ENCODE peak calls at places on chromosomes 13 and 19, in seven cellular contexts. C is A549; K is CD4-positive, alpha-beta T cell; R is WTC11; Q is foreskin fibroblast; F is breast epithelium; J is AG04450. T is an unnamed sample.

GRCh38 chr13:109743706-109744453 is 42.5 kb downstream of the IRS2 start:
- DNase-seq in R (no peak), C (peak), J (peak), K (no peak), Q (peak), F (no peak), T (no peak)

GRCh38 chr19:18629166-18630088 is 7.4 kb upstream of the KLHL26 start:
- DNase-seq in F (no peak), R (no peak), J (no peak), C (no peak), Q (peak), K (no peak), T (no peak)

GRCh38 chr13:101058841-101059240 is 357.5 kb downstream of the NALCN start:
- DNase-seq in J (no peak), C (no peak), F (no peak), K (no peak), Q (no peak), R (no peak), T (no peak)

GRCh38 chr13:114222461-114222968 is 12.2 kb upstream of the CDC16 start:
- DNase-seq in F (no peak), K (no peak), J (no peak), Q (no peak), C (no peak), R (no peak), T (no peak)

GRCh38 chr13:29771247-29771646 is 79.2 kb downstream of the UBL3 start:
- DNase-seq in Q (peak), C (no peak), R (no peak), J (no peak), F (no peak), K (no peak), T (peak)

GRCh38 chr19:3224346-3225325 is at the start of gene CELF5:
- DNase-seq in C (peak), K (peak), J (no peak), F (no peak), R (peak), Q (peak), T (peak)

GRCh38 chr13:79901336-79901735 is 420.4 kb downstream of the NDFIP2 start:
- DNase-seq in F (no peak), K (no peak), Q (peak), C (no peak), R (peak), J (no peak), T (no peak)

GRCh38 chr19:11377237-11377636 is 2.8 kb downstream of the SWSAP1 start:
- DNase-seq in F (no peak), Q (peak), K (no peak), C (peak), J (peak), R (no peak), T (peak)

GRCh38 chr13:104593251-104593576 is 1527.0 kb upstream of the SLC10A2 start:
- DNase-seq in F (no peak), J (no peak), R (no peak), K (no peak), C (no peak), Q (no peak), T (no peak)

GRCh38 chr19:52992109-52993004 is 21.4 kb upstream of the ERVV-1 start:
- DNase-seq in K (no peak), F (no peak), Q (peak), C (no peak), R (peak), J (no peak), T (no peak)

GRCh38 chr19:10270616-10271394 is at the start of gene ICAM1:
- DNase-seq in J (no peak), Q (peak), F (peak), C (no peak), R (peak), K (peak), T (peak)

GRCh38 chr13:46810440-46810839 is 13.5 kb upstream of the ESD start:
- DNase-seq in K (no peak), C (no peak), Q (no peak), R (no peak), F (no peak), J (no peak), T (no peak)

GRCh38 chr19:40798997-40799557 is at the start of gene EGLN2:
- DNase-seq in K (peak), R (no peak), F (no peak), J (no peak), C (no peak), Q (no peak), T (peak)

GRCh38 chr19:15129856-15130580 is 22.8 kb downstream of the SYDE1 start:
- DNase-seq in J (no peak), K (no peak), F (no peak), R (no peak), C (no peak), Q (no peak), T (no peak)

GRCh38 chr13:50866817-50867640 is 23.5 kb upstream of the DLEU7 start:
- DNase-seq in R (no peak), F (no peak), K (no peak), J (no peak), Q (no peak), C (no peak), T (no peak)

GRCh38 chr13:49314344-49314882 is 66.7 kb downstream of the CDADC1 start:
- DNase-seq in C (no peak), F (no peak), J (no peak), R (no peak), K (no peak), Q (no peak), T (no peak)

GRCh38 chr13:47437411-47437810 is 540.6 kb upstream of the HTR2A start:
- DNase-seq in K (no peak), F (no peak), C (no peak), R (no peak), Q (peak), J (peak), T (no peak)

GRCh38 chr19:56712609-56713008 is 41.1 kb upstream of the ZNF835 start:
- DNase-seq in F (no peak), J (no peak), C (no peak), K (no peak), R (no peak), Q (no peak), T (no peak)

GRCh38 chr19:56111601-56112312 is 9.3 kb downstream of the ZNF787 start:
- DNase-seq in J (no peak), Q (peak), K (peak), C (no peak), R (no peak), F (no peak), T (peak)

GRCh38 chr19:14683439-14683838 is 6.4 kb upstream of the ZNF333 start:
- DNase-seq in F (no peak), J (no peak), C (no peak), K (no peak), R (no peak), Q (no peak), T (no peak)

GRCh38 chr19:7911509-7912143 is 3.0 kb upstream of the TGFBR3L start:
- DNase-seq in Q (no peak), J (no peak), R (no peak), K (no peak), C (no peak), F (no peak), T (no peak)

GRCh38 chr19:3084943-3085342 is 9.2 kb upstream of the GNA11 start:
- DNase-seq in R (no peak), J (no peak), F (no peak), K (no peak), C (no peak), Q (no peak), T (no peak)

GRCh38 chr13:36788276-36788675 is 30.7 kb upstream of the RFXAP start:
- DNase-seq in Q (peak), C (no peak), F (no peak), J (no peak), K (no peak), R (no peak), T (no peak)

GRCh38 chr19:10820173-10820572 is 15.8 kb downstream of the TMED1 start:
- DNase-seq in K (no peak), C (peak), Q (peak), R (no peak), F (no peak), J (no peak), T (no peak)

GRCh38 chr13:72565893-72566292 is 161.5 kb downstream of the MZT1 start:
- DNase-seq in C (no peak), J (no peak), F (no peak), R (no peak), K (no peak), Q (peak), T (peak)

GRCh38 chr19:38090561-38090960 is 133.5 kb downstream of the DPF1 start:
- DNase-seq in F (no peak), J (no peak), Q (no peak), R (no peak), C (no peak), K (no peak), T (no peak)

GRCh38 chr13:34358811-34359513 is 541.0 kb downstream of the RFC3 start:
- DNase-seq in J (peak), F (no peak), C (no peak), R (no peak), Q (peak), K (no peak), T (no peak)

GRCh38 chr13:76012091-76012721 is 376.1 kb downstream of the LMO7 start:
- DNase-seq in K (no peak), R (no peak), F (no peak), J (no peak), Q (peak), C (no peak), T (no peak)

GRCh38 chr19:50922316-50922853 is 11.2 kb upstream of the KLK4 start:
- DNase-seq in K (peak), Q (peak), J (peak), C (peak), F (peak), R (peak), T (peak)

GRCh38 chr13:97881556-97881955 is 71.9 kb upstream of the IPO5 start:
- DNase-seq in F (no peak), K (no peak), J (no peak), Q (no peak), R (no peak), C (no peak), T (no peak)

GRCh38 chr19:55041627-55042343 is 3.7 kb upstream of the GP6 start:
- DNase-seq in J (no peak), K (no peak), F (no peak), R (no peak), C (no peak), Q (no peak), T (no peak)

GRCh38 chr19:12272980-12273901 is 21.4 kb downstream of the ZNF44 start:
- DNase-seq in R (no peak), J (no peak), K (no peak), F (no peak), C (no peak), Q (no peak), T (no peak)

GRCh38 chr19:17511724-17512573 is 500 bp downstream of the PGLS start:
- DNase-seq in F (peak), R (peak), C (peak), J (peak), K (peak), Q (peak), T (peak)

GRCh38 chr19:32878988-32879387 is 9.4 kb upstream of the SLC7A9 start:
- DNase-seq in J (no peak), K (no peak), Q (no peak), R (no peak), C (no peak), F (no peak), T (peak)
- TF ChIP-seq CTCF in J (no peak), K (no peak), Q (no peak), R (no peak), C (no peak), F (no peak), T (no peak)

GRCh38 chr13:39765801-39766463 is 110.5 kb downstream of the COG6 start:
- DNase-seq in C (no peak), Q (peak), F (no peak), J (no peak), K (no peak), R (peak), T (no peak)
- TF ChIP-seq CTCF in C (peak), Q (no peak), F (no peak), J (no peak), K (no peak), R (no peak), T (no peak)

DNA sequence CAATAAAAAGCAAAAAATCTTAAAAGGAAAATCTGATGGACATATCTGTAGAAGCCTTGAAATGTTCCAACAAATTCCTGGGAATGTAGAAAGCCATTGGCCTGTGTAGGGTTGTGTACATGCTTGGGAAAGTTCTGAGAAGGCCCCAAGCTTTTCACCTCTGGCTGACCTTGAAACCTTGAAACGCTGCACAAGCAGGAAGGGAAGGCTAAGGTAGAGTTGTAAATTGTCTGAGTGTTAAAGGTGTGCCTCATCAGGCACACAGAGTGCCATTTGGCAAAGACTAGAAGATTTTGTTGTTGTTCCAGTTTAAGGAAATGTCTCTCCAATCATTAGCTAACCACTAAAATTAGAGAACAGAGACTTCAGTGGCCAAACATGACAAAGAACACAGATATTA is 10.4 kb downstream of the TSKS start:
- DNase-seq in K (no peak), J (no peak), Q (no peak), R (no peak), F (no peak), C (no peak), T (no peak)
- TF ChIP-seq CTCF in K (no peak), J (no peak), Q (no peak), R (no peak), F (no peak), C (no peak), T (no peak)

DNA sequence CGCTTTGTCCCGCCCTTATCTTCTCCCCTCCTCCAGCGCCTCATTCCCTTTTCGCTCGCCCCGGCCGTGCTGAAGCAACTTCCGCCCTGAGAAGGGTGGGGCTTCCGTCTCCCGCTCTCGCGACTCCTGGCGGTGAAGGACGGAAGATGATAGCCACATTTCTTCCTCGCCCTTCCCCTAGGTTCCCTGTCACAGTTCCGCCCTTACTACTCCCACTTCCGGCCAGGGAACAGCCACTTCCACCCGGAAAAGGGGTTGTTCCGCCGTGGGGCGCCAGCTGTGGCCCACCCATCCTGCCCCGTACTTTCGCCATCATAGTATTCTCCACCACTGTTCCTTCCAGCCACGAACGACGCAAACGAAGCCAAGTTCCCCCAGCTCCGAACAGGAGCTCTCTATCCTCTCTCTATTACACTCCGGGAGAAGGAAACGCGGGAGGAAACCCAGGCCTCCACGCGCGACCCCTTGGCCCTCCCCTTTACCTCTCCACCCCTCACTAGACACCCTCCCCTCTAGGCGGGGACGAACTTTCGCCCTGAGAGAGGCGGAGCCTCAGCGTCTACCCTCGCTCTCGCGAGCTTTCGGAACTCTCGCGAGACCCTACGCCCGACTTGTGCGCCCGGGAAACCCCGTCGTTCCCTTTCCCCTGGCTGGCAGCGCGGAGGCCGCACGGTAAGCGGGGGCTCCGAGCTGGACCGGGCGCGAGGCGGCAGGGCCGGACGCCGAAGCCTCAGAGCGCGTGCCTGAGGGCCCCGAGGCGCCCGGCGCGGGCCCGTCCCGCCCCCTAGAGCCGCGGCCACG is at the start of gene RPS19:
- DNase-seq in R (peak), F (peak), J (peak), K (peak), C (peak), Q (peak), T (peak)
- TF ChIP-seq CTCF in R (peak), F (peak), J (peak), K (peak), C (peak), Q (no peak), T (no peak)

T was measured in GM20000.